ENCODE peak calls at places on chromosomes 16 and 17, in seven cellular contexts. One of them, this sample, is unnamed.

GRCh38 chr17:7853693-7854043 is 1.2 kb upstream of the TMEM88 start:
- ATAC-seq in left lobe of liver: no peak
- ATAC-seq in K562: no peak
- ATAC-seq in mucosa of descending colon: no peak
- ATAC-seq in lower lobe of right lung: no peak
- ATAC-seq in PC-3: no peak
- ATAC-seq in stimulated activated effector memory CD8-positive, alpha-beta T cell treated with anti-CD3 and anti-CD28 coated beads, Interleukin-12 subunit alpha, Interleukin-12 subunit beta, amount 100 ng/mL, for 72 hours: no peak
- ATAC-seq in this sample: no peak

GRCh38 chr16:29820730-29821662 is 734 bp downstream of the MVP start:
- ATAC-seq in mucosa of descending colon: peak
- ATAC-seq in left lobe of liver: peak
- ATAC-seq in K562: no peak
- ATAC-seq in stimulated activated effector memory CD8-positive, alpha-beta T cell treated with anti-CD3 and anti-CD28 coated beads, Interleukin-12 subunit alpha, Interleukin-12 subunit beta, amount 100 ng/mL, for 72 hours: peak
- ATAC-seq in PC-3: peak
- ATAC-seq in lower lobe of right lung: peak
- ATAC-seq in this sample: no peak

GRCh38 chr16:68227183-68227793 is 8.6 kb downstream of the ESRP2 start:
- ATAC-seq in lower lobe of right lung: no peak
- ATAC-seq in mucosa of descending colon: peak
- ATAC-seq in K562: no peak
- ATAC-seq in PC-3: no peak
- ATAC-seq in left lobe of liver: peak
- ATAC-seq in stimulated activated effector memory CD8-positive, alpha-beta T cell treated with anti-CD3 and anti-CD28 coated beads, Interleukin-12 subunit alpha, Interleukin-12 subunit beta, amount 100 ng/mL, for 72 hours: peak
- ATAC-seq in this sample: no peak

GRCh38 chr16:69329369-69330285 is 761 bp downstream of the PDF start:
- ATAC-seq in left lobe of liver: peak
- ATAC-seq in mucosa of descending colon: peak
- ATAC-seq in K562: peak
- ATAC-seq in stimulated activated effector memory CD8-positive, alpha-beta T cell treated with anti-CD3 and anti-CD28 coated beads, Interleukin-12 subunit alpha, Interleukin-12 subunit beta, amount 100 ng/mL, for 72 hours: peak
- ATAC-seq in PC-3: peak
- ATAC-seq in lower lobe of right lung: peak
- ATAC-seq in this sample: no peak

GRCh38 chr17:18000044-18000443 is 27.4 kb downstream of the DRC3 start:
- ATAC-seq in K562: no peak
- ATAC-seq in left lobe of liver: peak
- ATAC-seq in mucosa of descending colon: peak
- ATAC-seq in stimulated activated effector memory CD8-positive, alpha-beta T cell treated with anti-CD3 and anti-CD28 coated beads, Interleukin-12 subunit alpha, Interleukin-12 subunit beta, amount 100 ng/mL, for 72 hours: no peak
- ATAC-seq in PC-3: no peak
- ATAC-seq in lower lobe of right lung: no peak
- ATAC-seq in this sample: no peak

GRCh38 chr17:75096082-75096625 is 8.4 kb downstream of the SLC16A5 start:
- ATAC-seq in lower lobe of right lung: peak
- ATAC-seq in PC-3: peak
- ATAC-seq in stimulated activated effector memory CD8-positive, alpha-beta T cell treated with anti-CD3 and anti-CD28 coated beads, Interleukin-12 subunit alpha, Interleukin-12 subunit beta, amount 100 ng/mL, for 72 hours: no peak
- ATAC-seq in mucosa of descending colon: peak
- ATAC-seq in K562: peak
- ATAC-seq in left lobe of liver: peak
- ATAC-seq in this sample: peak

GRCh38 chr17:20264996-20265395 is 202.3 kb downstream of the LGALS9B start:
- ATAC-seq in mucosa of descending colon: no peak
- ATAC-seq in stimulated activated effector memory CD8-positive, alpha-beta T cell treated with anti-CD3 and anti-CD28 coated beads, Interleukin-12 subunit alpha, Interleukin-12 subunit beta, amount 100 ng/mL, for 72 hours: no peak
- ATAC-seq in left lobe of liver: no peak
- ATAC-seq in lower lobe of right lung: no peak
- ATAC-seq in K562: no peak
- ATAC-seq in PC-3: no peak
- ATAC-seq in this sample: no peak

GRCh38 chr16:17350212-17350611 is 120.5 kb downstream of the XYLT1 start:
- ATAC-seq in stimulated activated effector memory CD8-positive, alpha-beta T cell treated with anti-CD3 and anti-CD28 coated beads, Interleukin-12 subunit alpha, Interleukin-12 subunit beta, amount 100 ng/mL, for 72 hours: no peak
- ATAC-seq in left lobe of liver: no peak
- ATAC-seq in mucosa of descending colon: peak
- ATAC-seq in lower lobe of right lung: peak
- ATAC-seq in PC-3: no peak
- ATAC-seq in K562: no peak
- ATAC-seq in this sample: no peak

GRCh38 chr17:67531291-67531690 is 154.2 kb downstream of the PITPNC1 start:
- ATAC-seq in PC-3: no peak
- ATAC-seq in lower lobe of right lung: no peak
- ATAC-seq in mucosa of descending colon: peak
- ATAC-seq in stimulated activated effector memory CD8-positive, alpha-beta T cell treated with anti-CD3 and anti-CD28 coated beads, Interleukin-12 subunit alpha, Interleukin-12 subunit beta, amount 100 ng/mL, for 72 hours: peak
- ATAC-seq in K562: no peak
- ATAC-seq in left lobe of liver: no peak
- ATAC-seq in this sample: no peak

GRCh38 chr16:46972429-46972970 is 974 bp downstream of the DNAJA2 start:
- ATAC-seq in stimulated activated effector memory CD8-positive, alpha-beta T cell treated with anti-CD3 and anti-CD28 coated beads, Interleukin-12 subunit alpha, Interleukin-12 subunit beta, amount 100 ng/mL, for 72 hours: peak
- ATAC-seq in lower lobe of right lung: peak
- ATAC-seq in K562: peak
- ATAC-seq in mucosa of descending colon: peak
- ATAC-seq in left lobe of liver: peak
- ATAC-seq in PC-3: peak
- ATAC-seq in this sample: no peak

This sample was measured in gastroesophageal sphincter.